ENCODE peak calls at places on chromosomes 7 and 10, in five cellular contexts. One of them, this sample, is unnamed.

GRCh38 chr7:115387168-115387567 is 465.3 kb downstream of the MDFIC start:
- DNase-seq in hepatocyte: no peak
- DNase-seq in Panc1: no peak
- DNase-seq in omental fat pad: no peak
- DNase-seq in breast epithelium: no peak
- DNase-seq in this sample: no peak

GRCh38 chr10:94088926-94089381 is 95.2 kb downstream of the PLCE1 start:
- DNase-seq in hepatocyte: peak
- DNase-seq in Panc1: no peak
- DNase-seq in omental fat pad: no peak
- DNase-seq in breast epithelium: no peak
- DNase-seq in this sample: no peak

GRCh38 chr10:32299354-32299980 is 47.5 kb downstream of the EPC1 start:
- DNase-seq in hepatocyte: no peak
- DNase-seq in Panc1: no peak
- DNase-seq in omental fat pad: no peak
- DNase-seq in breast epithelium: no peak
- DNase-seq in this sample: no peak

GRCh38 chr10:96339956-96340904 is 18.6 kb downstream of the OPALIN start:
- DNase-seq in hepatocyte: peak
- DNase-seq in Panc1: peak
- DNase-seq in omental fat pad: no peak
- DNase-seq in breast epithelium: peak
- DNase-seq in this sample: peak

GRCh38 chr10:72170263-72170662 is 45.5 kb upstream of the ANAPC16 start:
- DNase-seq in hepatocyte: peak
- DNase-seq in Panc1: no peak
- DNase-seq in omental fat pad: no peak
- DNase-seq in breast epithelium: peak
- DNase-seq in this sample: peak

GRCh38 chr7:149780636-149781419 is 7.4 kb upstream of the ZNF467 start:
- DNase-seq in hepatocyte: no peak
- DNase-seq in Panc1: no peak
- DNase-seq in omental fat pad: no peak
- DNase-seq in breast epithelium: no peak
- DNase-seq in this sample: no peak

GRCh38 chr7:48262606-48263005 is 91.3 kb downstream of the ABCA13 start:
- DNase-seq in hepatocyte: no peak
- DNase-seq in Panc1: no peak
- DNase-seq in omental fat pad: no peak
- DNase-seq in breast epithelium: no peak
- DNase-seq in this sample: no peak

GRCh38 chr10:66772511-66772910 is 153.3 kb upstream of the LRRTM3 start:
- DNase-seq in hepatocyte: no peak
- DNase-seq in Panc1: no peak
- DNase-seq in omental fat pad: no peak
- DNase-seq in breast epithelium: no peak
- DNase-seq in this sample: no peak

GRCh38 chr7:106968160-106968559 is 76.3 kb upstream of the PRKAR2B start:
- DNase-seq in hepatocyte: no peak
- DNase-seq in Panc1: no peak
- DNase-seq in omental fat pad: no peak
- DNase-seq in breast epithelium: no peak
- DNase-seq in this sample: no peak

GRCh38 chr10:69007260-69007659 is 18.7 kb downstream of the KIFBP start:
- DNase-seq in hepatocyte: no peak
- DNase-seq in Panc1: no peak
- DNase-seq in omental fat pad: no peak
- DNase-seq in breast epithelium: no peak
- DNase-seq in this sample: no peak
- TF ChIP-seq CTCF in hepatocyte: no peak
- TF ChIP-seq CTCF in Panc1: peak
- TF ChIP-seq CTCF in omental fat pad: no peak
- TF ChIP-seq CTCF in breast epithelium: no peak
- TF ChIP-seq CTCF in this sample: no peak

DNA sequence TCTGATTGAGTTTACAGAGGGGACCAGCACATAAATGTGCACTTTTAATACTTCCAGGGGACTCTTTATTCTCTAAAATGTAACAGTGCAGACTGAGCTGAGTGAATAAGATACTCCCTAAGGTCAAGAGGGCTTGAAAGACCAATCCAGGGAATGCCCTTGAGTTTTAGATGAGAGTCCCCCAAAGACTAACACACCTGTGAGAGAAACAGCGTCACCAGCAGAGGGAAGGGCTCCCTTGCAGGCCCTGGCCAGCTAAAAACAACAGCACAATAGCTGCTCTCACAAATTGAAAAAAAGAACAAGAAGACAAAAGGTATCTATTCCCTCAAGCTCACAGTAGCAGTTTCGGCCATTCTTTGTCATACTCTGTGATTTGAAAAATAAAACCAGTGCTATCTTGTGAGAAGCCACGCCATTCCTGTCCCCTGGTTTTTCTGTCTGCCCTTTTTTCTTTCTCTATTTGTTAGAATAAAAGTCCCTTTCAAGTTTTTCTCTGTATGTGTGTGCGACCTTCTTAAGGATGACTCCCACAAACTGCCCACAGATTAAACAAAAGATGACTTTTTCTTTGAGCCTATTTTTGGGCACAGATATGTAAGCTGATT is 230.4 kb upstream of the BMPER start:
- DNase-seq in hepatocyte: no peak
- DNase-seq in Panc1: no peak
- DNase-seq in omental fat pad: no peak
- DNase-seq in breast epithelium: no peak
- DNase-seq in this sample: no peak
- TF ChIP-seq CTCF in hepatocyte: no peak
- TF ChIP-seq CTCF in Panc1: no peak
- TF ChIP-seq CTCF in omental fat pad: no peak
- TF ChIP-seq CTCF in breast epithelium: no peak
- TF ChIP-seq CTCF in this sample: no peak

GRCh38 chr7:35677582-35678356 is 17.2 kb downstream of the HERPUD2 start:
- DNase-seq in hepatocyte: no peak
- DNase-seq in Panc1: no peak
- DNase-seq in omental fat pad: no peak
- DNase-seq in breast epithelium: no peak
- DNase-seq in this sample: no peak

GRCh38 chr7:35681630-35682029 is 13.3 kb downstream of the HERPUD2 start:
- DNase-seq in hepatocyte: no peak
- DNase-seq in Panc1: no peak
- DNase-seq in omental fat pad: no peak
- DNase-seq in breast epithelium: no peak
- DNase-seq in this sample: no peak

GRCh38 chr7:35680403-35681013 is 14.4 kb downstream of the HERPUD2 start:
- DNase-seq in hepatocyte: no peak
- DNase-seq in Panc1: no peak
- DNase-seq in omental fat pad: no peak
- DNase-seq in breast epithelium: no peak
- DNase-seq in this sample: no peak

GRCh38 chr7:35670856-35671569 is 23.9 kb downstream of the HERPUD2 start:
- DNase-seq in hepatocyte: no peak
- DNase-seq in Panc1: no peak
- DNase-seq in omental fat pad: no peak
- DNase-seq in breast epithelium: no peak
- DNase-seq in this sample: no peak

DNA sequence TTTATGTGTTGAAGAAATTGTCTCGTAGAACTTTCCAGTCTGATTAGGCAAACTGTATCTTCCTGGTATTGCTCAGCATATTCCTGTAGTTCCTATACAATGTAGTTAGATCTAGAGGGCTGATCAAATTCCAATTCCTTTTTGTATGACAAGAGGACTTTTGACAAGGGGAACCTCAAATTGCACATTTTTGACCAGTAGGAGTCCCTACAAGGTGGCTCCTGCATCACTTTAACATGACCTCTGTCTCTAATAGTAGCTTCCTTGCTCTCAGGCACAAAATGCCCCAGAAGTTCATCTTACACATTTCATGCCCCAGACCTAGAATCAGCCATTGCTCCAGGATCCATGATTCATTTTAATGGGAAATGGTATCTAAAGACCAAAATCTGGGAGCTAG is 18.7 kb downstream of the HERPUD2 start:
- DNase-seq in hepatocyte: no peak
- DNase-seq in Panc1: no peak
- DNase-seq in omental fat pad: no peak
- DNase-seq in breast epithelium: no peak
- DNase-seq in this sample: no peak
- TF ChIP-seq CTCF in hepatocyte: no peak
- TF ChIP-seq CTCF in Panc1: no peak
- TF ChIP-seq CTCF in omental fat pad: no peak
- TF ChIP-seq CTCF in breast epithelium: no peak
- TF ChIP-seq CTCF in this sample: no peak

DNA sequence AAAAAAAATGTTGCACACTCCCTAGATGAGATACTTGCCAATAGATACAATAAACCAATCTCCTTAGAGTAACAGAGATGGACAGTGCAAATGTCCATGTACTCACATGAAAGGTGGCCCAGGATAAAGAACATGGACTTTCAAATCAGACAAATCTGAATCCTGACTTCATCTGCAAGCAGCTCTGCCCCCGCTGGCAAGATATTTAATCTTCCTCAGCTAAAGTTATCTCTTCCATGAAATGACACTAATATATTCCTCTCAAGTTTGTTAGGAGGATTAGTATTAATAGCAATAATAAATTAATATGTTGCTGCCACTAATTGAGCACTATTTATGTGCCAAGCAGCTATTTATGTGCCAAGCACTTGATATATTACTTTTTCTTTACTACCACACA is 148.6 kb upstream of the YAE1 start:
- DNase-seq in hepatocyte: no peak
- DNase-seq in Panc1: no peak
- DNase-seq in omental fat pad: no peak
- DNase-seq in breast epithelium: no peak
- DNase-seq in this sample: no peak
- TF ChIP-seq CTCF in hepatocyte: no peak
- TF ChIP-seq CTCF in Panc1: peak
- TF ChIP-seq CTCF in omental fat pad: no peak
- TF ChIP-seq CTCF in breast epithelium: no peak
- TF ChIP-seq CTCF in this sample: no peak

DNA sequence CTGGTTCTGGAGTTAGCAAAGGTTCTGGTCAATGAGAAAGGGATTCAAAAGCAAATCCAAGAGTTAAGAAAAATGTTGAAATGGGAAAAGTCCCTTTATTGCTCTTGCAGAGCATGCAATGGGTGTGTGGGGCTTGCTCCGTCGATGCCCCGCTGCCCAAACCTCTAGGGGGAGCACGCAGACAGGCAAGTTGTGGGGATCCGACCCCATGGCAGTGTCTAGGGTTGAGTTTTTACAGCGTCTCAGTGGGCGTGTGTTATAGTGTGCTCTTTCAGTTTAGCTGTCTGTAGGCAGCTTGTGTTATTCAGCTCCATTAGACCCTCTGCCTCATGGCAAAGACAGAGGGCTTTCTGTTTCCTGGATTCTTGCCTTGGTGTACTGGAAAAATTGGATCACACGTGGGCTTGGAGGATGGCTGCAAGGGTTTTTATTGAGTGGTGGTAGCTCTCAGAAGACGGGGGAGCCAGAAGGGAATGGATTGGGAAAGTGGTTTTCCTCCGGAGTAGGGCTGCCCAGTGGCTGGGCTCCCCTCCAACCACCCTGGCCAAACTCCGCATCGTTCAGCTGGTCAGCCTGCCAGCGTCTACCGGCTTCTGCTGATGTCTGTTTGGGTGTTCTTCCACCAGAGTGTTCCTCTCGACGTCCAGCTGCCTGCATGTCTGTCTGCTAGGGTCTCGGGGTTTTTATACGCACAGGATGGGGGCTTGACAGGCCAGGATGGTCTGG is 102.3 kb upstream of the PLXDC2 start:
- DNase-seq in hepatocyte: no peak
- DNase-seq in Panc1: no peak
- DNase-seq in omental fat pad: no peak
- DNase-seq in breast epithelium: no peak
- DNase-seq in this sample: no peak
- TF ChIP-seq CTCF in hepatocyte: no peak
- TF ChIP-seq CTCF in Panc1: no peak
- TF ChIP-seq CTCF in omental fat pad: no peak
- TF ChIP-seq CTCF in breast epithelium: no peak
- TF ChIP-seq CTCF in this sample: no peak

DNA sequence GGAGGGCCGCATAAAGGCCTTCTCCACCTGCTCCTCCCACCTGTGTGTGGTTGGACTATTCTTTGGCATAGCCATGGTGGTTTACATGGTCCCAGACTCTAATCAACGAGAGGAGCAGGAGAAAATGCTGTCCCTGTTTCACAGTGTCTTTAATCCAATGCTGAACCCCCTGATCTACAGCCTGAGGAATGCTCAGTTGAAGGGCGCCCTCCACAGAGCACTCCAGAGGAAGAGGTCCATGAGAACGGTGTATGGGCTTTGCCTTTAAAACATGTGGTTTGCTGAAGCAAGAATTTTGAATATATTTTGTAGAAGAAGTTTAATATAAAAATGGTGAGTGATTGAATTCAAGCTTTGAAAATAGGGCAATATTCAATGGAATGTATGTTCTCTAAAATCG is 889 bp downstream of the OR2A2 start:
- DNase-seq in hepatocyte: no peak
- DNase-seq in Panc1: no peak
- DNase-seq in omental fat pad: no peak
- DNase-seq in breast epithelium: no peak
- DNase-seq in this sample: no peak
- TF ChIP-seq CTCF in hepatocyte: no peak
- TF ChIP-seq CTCF in Panc1: no peak
- TF ChIP-seq CTCF in omental fat pad: no peak
- TF ChIP-seq CTCF in breast epithelium: no peak
- TF ChIP-seq CTCF in this sample: no peak

GRCh38 chr7:40234046-40234445 is 99.2 kb downstream of the SUGCT start:
- DNase-seq in hepatocyte: peak
- DNase-seq in Panc1: no peak
- DNase-seq in omental fat pad: no peak
- DNase-seq in breast epithelium: no peak
- DNase-seq in this sample: peak
- TF ChIP-seq CTCF in hepatocyte: no peak
- TF ChIP-seq CTCF in Panc1: no peak
- TF ChIP-seq CTCF in omental fat pad: no peak
- TF ChIP-seq CTCF in breast epithelium: no peak
- TF ChIP-seq CTCF in this sample: no peak

GRCh38 chr7:144787127-144787526 is 48.7 kb downstream of the TPK1 start:
- DNase-seq in hepatocyte: no peak
- DNase-seq in Panc1: no peak
- DNase-seq in omental fat pad: no peak
- DNase-seq in breast epithelium: no peak
- DNase-seq in this sample: no peak
- TF ChIP-seq CTCF in hepatocyte: peak
- TF ChIP-seq CTCF in Panc1: peak
- TF ChIP-seq CTCF in omental fat pad: no peak
- TF ChIP-seq CTCF in breast epithelium: no peak
- TF ChIP-seq CTCF in this sample: no peak

GRCh38 chr10:64093946-64094560 is 572.9 kb downstream of the REEP3 start:
- DNase-seq in hepatocyte: no peak
- DNase-seq in Panc1: no peak
- DNase-seq in omental fat pad: no peak
- DNase-seq in breast epithelium: no peak
- DNase-seq in this sample: no peak

GRCh38 chr10:64090865-64091264 is 569.7 kb downstream of the REEP3 start:
- DNase-seq in hepatocyte: no peak
- DNase-seq in Panc1: no peak
- DNase-seq in omental fat pad: no peak
- DNase-seq in breast epithelium: no peak
- DNase-seq in this sample: no peak

GRCh38 chr10:64093304-64093703 is 572.1 kb downstream of the REEP3 start:
- DNase-seq in hepatocyte: no peak
- DNase-seq in Panc1: no peak
- DNase-seq in omental fat pad: no peak
- DNase-seq in breast epithelium: no peak
- DNase-seq in this sample: no peak

GRCh38 chr10:64089648-64090047 is 568.4 kb downstream of the REEP3 start:
- DNase-seq in hepatocyte: no peak
- DNase-seq in Panc1: no peak
- DNase-seq in omental fat pad: no peak
- DNase-seq in breast epithelium: no peak
- DNase-seq in this sample: no peak

GRCh38 chr10:64091889-64092288 is 570.7 kb downstream of the REEP3 start:
- DNase-seq in hepatocyte: peak
- DNase-seq in Panc1: no peak
- DNase-seq in omental fat pad: no peak
- DNase-seq in breast epithelium: no peak
- DNase-seq in this sample: peak
- TF ChIP-seq CTCF in hepatocyte: peak
- TF ChIP-seq CTCF in Panc1: peak
- TF ChIP-seq CTCF in omental fat pad: no peak
- TF ChIP-seq CTCF in breast epithelium: no peak
- TF ChIP-seq CTCF in this sample: peak